ENCODE peak calls at places on chromosomes 5 and 9, in five cellular contexts. Y is WTC11, A is cardiac muscle cell, C is astrocyte of the cerebellum, X is GM10248. N is an unnamed sample.

GRCh38 chr5:57171818-57172465 is 1.9 kb upstream of the GPBP1 start:
- DNase-seq in Y (no peak), A (no peak), C (no peak), X (no peak), N (no peak)

GRCh38 chr9:130535818-130536521 is 43.4 kb upstream of the FUBP3 start:
- DNase-seq in Y (peak), A (peak), C (no peak), X (no peak), N (no peak)

GRCh38 chr5:168005093-168005492 is 286.4 kb upstream of the WWC1 start:
- DNase-seq in Y (no peak), A (no peak), C (no peak), X (no peak), N (no peak)

GRCh38 chr5:76473676-76474075 is 70.6 kb downstream of the IQGAP2 start:
- DNase-seq in Y (no peak), A (no peak), C (no peak), X (peak), N (peak)

GRCh38 chr5:96664669-96665068 is 2.5 kb downstream of the CAST start:
- DNase-seq in Y (no peak), A (no peak), C (no peak), X (no peak), N (no peak)

GRCh38 chr5:178367351-178368120 is 134.9 kb upstream of the PHYKPL start:
- DNase-seq in Y (no peak), A (no peak), C (no peak), X (no peak), N (no peak)

GRCh38 chr9:36140086-36141084 is 3.9 kb downstream of the GLIPR2 start:
- DNase-seq in Y (no peak), A (no peak), C (no peak), X (no peak), N (peak)

GRCh38 chr5:115179959-115180709 is 10.4 kb upstream of the TRIM36 start:
- DNase-seq in Y (peak), A (peak), C (no peak), X (peak), N (peak)

GRCh38 chr5:76441101-76441500 is 38.0 kb downstream of the IQGAP2 start:
- DNase-seq in Y (no peak), A (no peak), C (no peak), X (no peak), N (no peak)

GRCh38 chr9:83432104-83432627 is 106.0 kb downstream of the FRMD3 start:
- DNase-seq in Y (peak), A (no peak), C (peak), X (no peak), N (no peak)

GRCh38 chr5:14749579-14750091 is 85.1 kb downstream of the OTULIN start:
- DNase-seq in Y (no peak), A (no peak), C (peak), X (no peak), N (no peak)

GRCh38 chr9:36053971-36054370 is 17.3 kb downstream of the RECK start:
- DNase-seq in Y (no peak), A (peak), C (no peak), X (no peak), N (no peak)

GRCh38 chr5:32027717-32028321 is 146.3 kb downstream of the GOLPH3 start:
- DNase-seq in Y (no peak), A (peak), C (peak), X (no peak), N (no peak)

GRCh38 chr9:93297659-93298497 is 113.9 kb downstream of the WNK2 start:
- DNase-seq in Y (peak), A (no peak), C (no peak), X (peak), N (peak)

GRCh38 chr5:133154274-133155088 is 102.7 kb downstream of the HSPA4 start:
- DNase-seq in Y (no peak), A (no peak), C (no peak), X (no peak), N (no peak)

GRCh38 chr5:1338518-1339070 is 6.3 kb downstream of the CLPTM1L start:
- DNase-seq in Y (no peak), A (no peak), C (no peak), X (no peak), N (no peak)

GRCh38 chr9:128188209-128188608 is 3.2 kb downstream of the CIZ1 start:
- DNase-seq in Y (no peak), A (no peak), C (no peak), X (no peak), N (no peak)

GRCh38 chr9:4786599-4786998 is 6.1 kb upstream of the RCL1 start:
- DNase-seq in Y (no peak), A (no peak), C (no peak), X (no peak), N (no peak)

GRCh38 chr5:135602882-135603721 is 24.3 kb upstream of the CXCL14 start:
- DNase-seq in Y (peak), A (peak), C (no peak), X (no peak), N (no peak)

GRCh38 chr5:73519531-73520283 is 21.5 kb downstream of the BTF3 start:
- DNase-seq in Y (peak), A (peak), C (peak), X (peak), N (peak)

GRCh38 chr5:123460296-123460729 is 37.1 kb upstream of the CEP120 start:
- DNase-seq in Y (no peak), A (no peak), C (no peak), X (no peak), N (no peak)

DNA sequence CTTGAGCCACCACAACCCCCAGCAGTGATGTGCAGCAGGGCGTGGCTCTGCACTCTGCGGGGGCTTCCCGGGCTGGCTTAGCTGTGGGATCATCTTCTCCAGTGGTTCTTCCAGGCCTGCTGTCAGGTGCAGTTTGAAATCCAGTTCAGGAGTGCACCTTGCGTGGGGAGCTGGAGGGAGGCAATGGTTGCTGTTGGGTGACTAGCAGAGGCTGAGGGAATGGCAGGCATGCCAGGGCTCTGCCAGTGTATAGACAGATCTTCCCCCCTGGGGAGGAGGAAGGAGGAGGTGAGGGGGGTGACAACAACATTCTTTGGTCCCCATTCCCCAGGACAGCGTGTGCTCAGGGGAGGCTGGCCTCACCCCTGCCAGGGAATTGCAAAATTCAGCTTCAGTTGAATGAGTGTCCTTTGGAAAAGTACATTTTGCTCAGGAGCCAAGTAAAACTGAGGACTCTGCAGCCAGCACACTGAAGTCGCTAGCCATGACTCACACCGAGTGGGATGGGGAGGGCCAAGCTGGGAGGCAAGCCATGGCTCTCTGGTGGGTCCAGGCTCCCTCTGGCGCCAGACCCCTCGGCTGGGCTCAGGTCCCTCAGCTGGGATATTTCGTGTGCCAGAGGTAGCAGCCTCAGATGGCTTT is 35.0 kb downstream of the ERGIC1 start:
- DNase-seq in Y (no peak), A (no peak), C (peak), X (no peak), N (no peak)
- TF ChIP-seq CTCF in Y (no peak), A (peak), C (peak), X (no peak), N (no peak)

DNA sequence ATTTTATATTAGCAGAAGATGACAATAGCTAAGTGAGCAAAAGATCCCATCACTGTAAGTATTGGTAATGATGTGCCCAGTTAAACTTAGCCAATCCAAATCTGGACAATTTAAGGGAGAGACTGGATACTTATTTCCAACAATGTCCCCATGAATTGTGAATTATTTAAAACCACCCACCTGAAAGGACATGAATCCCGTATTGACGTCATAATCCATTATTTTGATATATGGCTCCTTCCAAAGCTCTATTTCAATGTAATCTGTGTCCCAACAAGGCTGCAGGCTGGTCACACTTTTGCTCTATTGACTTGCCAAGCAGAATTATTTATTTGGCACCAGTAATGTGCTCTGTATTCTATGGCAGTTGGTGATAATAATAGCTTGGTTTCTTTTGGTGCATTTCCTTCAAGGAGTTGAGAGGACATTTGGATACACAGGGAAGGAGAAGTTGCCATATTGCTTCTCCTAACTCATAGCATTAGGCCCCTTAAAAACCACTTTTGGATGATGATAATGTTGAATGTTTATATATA is 157.2 kb downstream of the NMUR2 start:
- DNase-seq in Y (no peak), A (no peak), C (no peak), X (no peak), N (no peak)
- TF ChIP-seq CTCF in Y (no peak), A (no peak), C (no peak), X (no peak), N (no peak)

DNA sequence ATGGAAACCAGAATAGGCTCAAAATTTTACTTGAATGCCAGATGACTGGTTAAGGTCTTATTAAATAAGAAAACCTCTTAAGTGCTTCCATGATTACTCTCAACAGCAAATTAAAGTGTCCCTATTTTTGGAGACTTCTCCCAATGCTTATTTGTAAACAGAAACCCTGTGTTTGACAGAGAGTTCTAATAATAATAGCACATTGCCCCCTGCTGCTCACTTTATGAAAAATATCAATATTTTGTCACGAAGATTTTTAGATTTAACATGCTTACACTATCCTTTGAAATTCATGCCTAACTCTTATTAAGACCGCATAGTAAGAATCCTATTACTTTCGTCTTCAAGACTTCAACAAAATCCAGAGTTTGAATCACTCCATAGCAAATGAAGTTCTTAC is 75.4 kb upstream of the PRRC1 start:
- DNase-seq in Y (no peak), A (peak), C (peak), X (peak), N (peak)
- TF ChIP-seq CTCF in Y (no peak), A (peak), C (no peak), X (peak), N (no peak)

DNA sequence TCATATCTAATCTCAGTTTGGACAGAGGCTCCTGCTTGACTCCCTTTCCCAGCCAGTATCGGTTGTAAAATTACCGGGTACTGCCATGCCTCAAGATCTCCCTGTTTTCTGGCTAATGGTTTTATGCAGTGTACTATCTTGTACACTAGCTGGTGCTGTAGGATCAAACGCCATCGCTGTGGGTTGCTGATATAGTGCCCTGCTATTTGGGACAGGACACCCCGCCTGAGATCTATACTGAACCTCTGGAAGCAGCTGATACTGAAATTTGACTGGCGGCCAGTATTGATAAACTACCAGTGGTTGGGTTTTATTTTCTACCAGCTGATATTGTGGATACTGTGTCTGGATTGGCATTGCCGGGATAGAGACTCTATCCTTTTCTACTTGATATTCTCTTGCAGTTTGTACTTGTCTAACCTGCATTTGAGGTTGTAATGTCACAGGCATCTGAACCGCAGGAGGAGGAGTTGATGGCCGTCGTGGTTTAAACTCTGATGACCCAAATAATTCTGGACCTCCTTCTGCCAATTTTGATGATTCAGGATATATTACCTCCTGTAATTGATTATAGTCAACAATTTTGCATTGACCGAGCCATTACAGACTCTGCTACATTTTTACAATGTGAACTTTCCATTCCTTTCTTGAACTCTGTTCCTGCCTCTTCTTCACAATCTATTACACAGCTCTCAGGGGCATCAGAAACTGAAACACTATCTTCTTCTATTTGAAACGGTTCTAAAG is 112.5 kb upstream of the LARP1 start:
- DNase-seq in Y (no peak), A (no peak), C (no peak), X (no peak), N (no peak)
- TF ChIP-seq CTCF in Y (no peak), A (peak), C (peak), X (peak), N (no peak)

GRCh38 chr9:94993141-94993820 is 266.8 kb downstream of the AOPEP start:
- DNase-seq in Y (no peak), A (no peak), C (no peak), X (no peak), N (no peak)
- TF ChIP-seq CTCF in Y (no peak), A (no peak), C (no peak), X (no peak), N (no peak)

DNA sequence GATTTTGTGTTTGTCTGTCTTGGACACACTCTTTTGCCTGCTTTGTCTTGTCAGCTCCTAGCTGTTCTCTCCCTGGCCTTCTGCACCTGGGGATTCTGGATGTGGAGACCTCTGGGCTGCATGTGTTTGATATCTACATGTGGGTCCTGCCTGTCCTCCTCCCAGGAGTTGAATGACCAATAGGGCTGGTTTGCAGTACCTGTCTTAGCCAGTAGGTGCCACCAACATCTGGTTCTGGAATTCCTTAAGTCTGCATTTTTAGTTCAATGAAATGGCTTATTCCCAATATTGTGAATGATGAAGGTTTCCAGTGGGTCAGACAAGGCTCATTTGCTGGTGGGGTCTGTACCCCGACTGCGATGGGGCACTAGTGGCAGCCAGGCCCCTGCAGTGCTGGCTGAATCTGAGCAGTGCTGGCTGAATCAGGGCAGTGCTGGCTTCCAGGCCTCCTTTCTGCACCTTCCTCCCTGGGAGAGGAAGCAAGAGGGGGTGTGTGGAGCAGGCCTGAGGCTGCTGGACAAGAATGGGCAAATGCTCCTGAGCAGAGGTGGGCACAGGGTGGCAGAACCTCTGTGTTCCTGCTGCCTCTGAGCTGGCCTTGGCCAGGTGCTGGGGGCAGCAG is 73.3 kb downstream of the RXRA start:
- DNase-seq in Y (no peak), A (no peak), C (no peak), X (no peak), N (no peak)
- TF ChIP-seq CTCF in Y (peak), A (peak), C (peak), X (peak), N (no peak)

GRCh38 chr5:25863811-25864210 is 1174.6 kb downstream of the CDH9 start:
- DNase-seq in Y (no peak), A (no peak), C (no peak), X (no peak), N (no peak)

GRCh38 chr5:25858019-25858418 is 1180.4 kb downstream of the CDH9 start:
- DNase-seq in Y (peak), A (peak), C (no peak), X (no peak), N (no peak)

DNA sequence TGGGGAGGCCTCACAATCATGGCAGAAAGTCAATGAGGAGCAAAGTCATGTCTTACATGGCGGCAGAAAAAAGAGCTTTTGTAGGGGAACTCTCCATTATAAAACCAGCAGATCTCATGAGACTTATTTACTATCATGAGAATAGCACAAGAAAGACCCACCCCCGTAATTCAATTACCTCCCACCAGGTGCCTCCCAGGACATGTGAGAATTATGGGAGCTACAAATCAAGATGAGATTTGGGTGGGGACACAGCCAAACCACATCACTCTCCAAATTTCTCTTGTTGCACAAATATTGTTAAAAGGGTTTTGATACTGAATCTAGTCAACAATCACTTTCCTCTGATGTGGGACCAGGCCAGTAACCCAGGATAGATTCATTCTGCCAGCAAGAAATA is 1176.1 kb downstream of the CDH9 start:
- DNase-seq in Y (peak), A (no peak), C (no peak), X (no peak), N (no peak)
- TF ChIP-seq CTCF in Y (no peak), A (no peak), C (no peak), X (no peak), N (no peak)

DNA sequence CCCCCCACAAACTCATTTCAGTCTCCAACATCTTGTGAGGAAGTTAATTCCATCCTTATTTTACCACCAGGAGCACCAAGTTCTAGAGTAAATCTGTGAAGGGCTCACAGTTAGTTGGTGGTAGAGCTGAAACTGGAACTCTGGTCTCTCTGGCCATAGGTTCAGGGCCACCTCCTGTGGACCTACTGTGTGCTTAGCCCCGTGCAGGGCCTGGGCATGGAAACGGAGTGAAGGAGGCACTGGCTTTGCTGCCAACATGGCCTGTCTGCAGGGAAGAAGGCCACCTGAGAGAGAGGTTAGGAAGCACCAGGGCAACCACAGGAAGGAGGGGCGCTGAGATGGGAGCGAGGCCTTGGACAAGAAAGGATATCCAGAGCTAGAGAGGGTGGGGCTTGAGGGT is 16.1 kb upstream of the DAB2IP start:
- DNase-seq in Y (no peak), A (no peak), C (no peak), X (no peak), N (no peak)
- TF ChIP-seq CTCF in Y (no peak), A (no peak), C (no peak), X (no peak), N (no peak)

GRCh38 chr9:136625101-136626065 is 37.3 kb upstream of the EGFL7 start:
- DNase-seq in Y (no peak), A (peak), C (no peak), X (no peak), N (no peak)
- TF ChIP-seq CTCF in Y (no peak), A (peak), C (peak), X (peak), N (no peak)

DNA sequence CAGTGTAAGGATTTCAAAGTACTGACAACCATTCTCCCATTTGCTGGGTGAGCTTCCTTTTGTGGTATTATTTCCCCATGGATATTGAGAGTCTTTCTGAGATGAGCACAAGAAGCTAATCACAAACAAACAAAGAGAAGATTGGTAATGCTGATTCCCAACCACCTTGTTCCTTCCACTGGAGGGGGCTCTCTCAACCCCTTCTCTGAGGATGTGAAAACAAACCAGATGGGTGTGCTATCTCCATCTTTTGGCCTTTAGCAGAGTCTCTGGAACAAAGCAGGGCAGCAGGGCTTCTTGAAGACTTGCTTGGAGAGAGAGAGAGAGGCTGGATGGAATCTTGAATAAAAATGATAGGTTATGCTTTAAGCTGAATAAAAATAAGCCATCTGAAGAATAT is 576.7 kb upstream of the ZNF462 start:
- DNase-seq in Y (peak), A (peak), C (no peak), X (no peak), N (peak)
- TF ChIP-seq CTCF in Y (peak), A (peak), C (peak), X (peak), N (no peak)